ENCODE peak calls at places on chromosomes 7 and 10, in four cellular contexts. R is foreskin keratinocyte, W is HFFc6, A is endothelial cell. U is an unnamed sample.

GRCh38 chr7:31373337-31374289 is 33.1 kb upstream of the NEUROD6 start:
- DNase-seq in R (peak), W (no peak), A (peak), U (peak)

GRCh38 chr10:7519351-7519750 is 108.5 kb upstream of the SFMBT2 start:
- DNase-seq in R (peak), W (no peak), A (no peak), U (no peak)

GRCh38 chr7:77316219-77316978 is 99.8 kb downstream of the GSAP start:
- DNase-seq in R (no peak), W (no peak), A (no peak), U (no peak)

GRCh38 chr7:7969306-7970112 is 913 bp downstream of the GLCCI1 start:
- DNase-seq in R (peak), W (peak), A (peak), U (peak)

GRCh38 chr7:82605247-82605864 is 161.8 kb upstream of the CACNA2D1 start:
- DNase-seq in R (peak), W (peak), A (peak), U (peak)

GRCh38 chr7:82467020-82467419 is 23.4 kb upstream of the CACNA2D1 start:
- DNase-seq in R (no peak), W (no peak), A (no peak), U (no peak)

GRCh38 chr7:875476-876076 is 778 bp upstream of the GET4 start:
- DNase-seq in R (no peak), W (no peak), A (no peak), U (no peak)

GRCh38 chr7:31192996-31193395 is 140.9 kb downstream of the ADCYAP1R1 start:
- DNase-seq in R (peak), W (no peak), A (peak), U (peak)

GRCh38 chr10:132260083-132260482 is 47.7 kb downstream of the STK32C start:
- DNase-seq in R (no peak), W (no peak), A (no peak), U (no peak)

GRCh38 chr7:43318188-43318587 is 205.7 kb downstream of the HECW1 start:
- DNase-seq in R (no peak), W (no peak), A (no peak), U (peak)

GRCh38 chr10:27536437-27536836 is 32.3 kb downstream of the RAB18 start:
- DNase-seq in R (no peak), W (no peak), A (no peak), U (no peak)

GRCh38 chr7:15561840-15562239 is at the start of gene AGMO:
- DNase-seq in R (no peak), W (no peak), A (no peak), U (peak)

GRCh38 chr10:42367532-42368230 is 270.7 kb downstream of the ZNF33B start:
- DNase-seq in R (peak), W (peak), A (no peak), U (peak)

GRCh38 chr7:79282882-79283602 is 170.4 kb downstream of the MAGI2 start:
- DNase-seq in R (peak), W (peak), A (no peak), U (peak)

GRCh38 chr10:19730071-19730470 is 86.2 kb upstream of the PLXDC2 start:
- DNase-seq in R (no peak), W (no peak), A (no peak), U (peak)

GRCh38 chr10:28806951-28807759 is 129.8 kb downstream of the BAMBI start:
- DNase-seq in R (no peak), W (no peak), A (no peak), U (peak)

GRCh38 chr7:70093496-70093895 is 495.2 kb downstream of the AUTS2 start:
- DNase-seq in R (peak), W (no peak), A (no peak), U (no peak)

GRCh38 chr10:118776033-118776432 is 21.3 kb upstream of the CACUL1 start:
- DNase-seq in R (no peak), W (no peak), A (no peak), U (no peak)

GRCh38 chr7:105963038-105963667 is at the start of gene CDHR3:
- DNase-seq in R (no peak), W (no peak), A (no peak), U (no peak)

GRCh38 chr10:74766501-74766900 is 59.9 kb upstream of the KAT6B start:
- DNase-seq in R (no peak), W (no peak), A (no peak), U (no peak)

GRCh38 chr10:72682626-72683025 is 9.3 kb upstream of the MCU start:
- DNase-seq in R (no peak), W (peak), A (no peak), U (no peak)

GRCh38 chr7:130917669-130918128 is 183.7 kb upstream of the KLF14 start:
- DNase-seq in R (no peak), W (peak), A (no peak), U (no peak)

GRCh38 chr7:77651544-77652162 is 44.6 kb upstream of the RSBN1L start:
- DNase-seq in R (no peak), W (peak), A (peak), U (peak)

GRCh38 chr7:54664235-54665228 is 94.5 kb downstream of the SEC61G start:
- DNase-seq in R (peak), W (peak), A (peak), U (peak)

GRCh38 chr7:131431289-131431688 is 103.6 kb downstream of the MKLN1 start:
- DNase-seq in R (peak), W (no peak), A (no peak), U (peak)

GRCh38 chr7:22935269-22935668 is 78.7 kb downstream of the HYCC1 start:
- DNase-seq in R (no peak), W (no peak), A (no peak), U (peak)

GRCh38 chr10:63504145-63504881 is 16.9 kb upstream of the REEP3 start:
- DNase-seq in R (peak), W (no peak), A (no peak), U (no peak)

GRCh38 chr7:26309089-26309488 is 17.4 kb downstream of the SNX10 start:
- DNase-seq in R (no peak), W (no peak), A (no peak), U (no peak)